ENCODE peak calls at places on chromosomes 3 and 15, in eight cellular contexts. One of them, this sample, is unnamed.

GRCh38 chr3:183808355-183808754 is 17.0 kb downstream of the MAP6D1 start:
- DNase-seq in IMR-90: no peak
- DNase-seq in Karpas-422: no peak
- DNase-seq in lower lobe of right lung: no peak
- DNase-seq in Peyer's patch: no peak
- DNase-seq in GM23338: no peak
- DNase-seq in spleen: no peak
- DNase-seq in trophoblast cell: no peak
- DNase-seq in this sample: no peak

GRCh38 chr3:196397941-196398340 is 34.3 kb downstream of the UBXN7 start:
- DNase-seq in IMR-90: no peak
- DNase-seq in Karpas-422: no peak
- DNase-seq in lower lobe of right lung: no peak
- DNase-seq in Peyer's patch: no peak
- DNase-seq in GM23338: no peak
- DNase-seq in spleen: no peak
- DNase-seq in trophoblast cell: peak; percentile 7
- DNase-seq in this sample: no peak

GRCh38 chr3:144343777-144344176 is 372.2 kb downstream of the DIPK2A start:
- DNase-seq in IMR-90: no peak
- DNase-seq in Karpas-422: no peak
- DNase-seq in lower lobe of right lung: no peak
- DNase-seq in Peyer's patch: no peak
- DNase-seq in GM23338: no peak
- DNase-seq in spleen: no peak
- DNase-seq in trophoblast cell: no peak
- DNase-seq in this sample: no peak

GRCh38 chr3:146110156-146110555 is 50.8 kb downstream of the PLOD2 start:
- DNase-seq in IMR-90: no peak
- DNase-seq in Karpas-422: no peak
- DNase-seq in lower lobe of right lung: no peak
- DNase-seq in Peyer's patch: no peak
- DNase-seq in GM23338: no peak
- DNase-seq in spleen: no peak
- DNase-seq in trophoblast cell: no peak
- DNase-seq in this sample: no peak

GRCh38 chr15:76776480-76776879 is 128.7 kb downstream of the SCAPER start:
- DNase-seq in IMR-90: no peak
- DNase-seq in Karpas-422: no peak
- DNase-seq in lower lobe of right lung: no peak
- DNase-seq in Peyer's patch: no peak
- DNase-seq in GM23338: no peak
- DNase-seq in spleen: no peak
- DNase-seq in trophoblast cell: no peak
- DNase-seq in this sample: no peak

GRCh38 chr15:99425666-99426301 is 140.0 kb upstream of the MEF2A start:
- DNase-seq in IMR-90: no peak
- DNase-seq in Karpas-422: no peak
- DNase-seq in lower lobe of right lung: no peak
- DNase-seq in Peyer's patch: no peak
- DNase-seq in GM23338: no peak
- DNase-seq in spleen: peak; percentile 59
- DNase-seq in trophoblast cell: no peak
- DNase-seq in this sample: no peak

GRCh38 chr15:74402873-74403589 is 30.7 kb downstream of the SEMA7A start:
- DNase-seq in IMR-90: no peak
- DNase-seq in Karpas-422: peak; percentile 92
- DNase-seq in lower lobe of right lung: peak; percentile 62
- DNase-seq in Peyer's patch: peak; percentile 94
- DNase-seq in GM23338: no peak
- DNase-seq in spleen: peak; percentile 96
- DNase-seq in trophoblast cell: no peak
- DNase-seq in this sample: peak; percentile 89

GRCh38 chr3:127073931-127074820 is 91.3 kb downstream of the PLXNA1 start:
- DNase-seq in IMR-90: no peak
- DNase-seq in Karpas-422: no peak
- DNase-seq in lower lobe of right lung: peak; percentile 26
- DNase-seq in Peyer's patch: no peak
- DNase-seq in GM23338: no peak
- DNase-seq in spleen: peak; percentile 64
- DNase-seq in trophoblast cell: peak; percentile 71
- DNase-seq in this sample: no peak

GRCh38 chr15:30044377-30044776 is 38.4 kb upstream of the GOLGA8J start:
- DNase-seq in IMR-90: no peak
- DNase-seq in Karpas-422: no peak
- DNase-seq in lower lobe of right lung: no peak
- DNase-seq in Peyer's patch: no peak
- DNase-seq in GM23338: no peak
- DNase-seq in spleen: no peak
- DNase-seq in trophoblast cell: no peak
- DNase-seq in this sample: no peak

GRCh38 chr3:8152826-8153418 is 348.7 kb upstream of the LMCD1 start:
- DNase-seq in IMR-90: no peak
- DNase-seq in Karpas-422: no peak
- DNase-seq in lower lobe of right lung: no peak
- DNase-seq in Peyer's patch: no peak
- DNase-seq in GM23338: peak; percentile 29
- DNase-seq in spleen: no peak
- DNase-seq in trophoblast cell: no peak
- DNase-seq in this sample: no peak

GRCh38 chr3:53842436-53843194 is 3.6 kb downstream of the CHDH start:
- DNase-seq in IMR-90: peak; percentile 23
- DNase-seq in Karpas-422: no peak
- DNase-seq in lower lobe of right lung: no peak
- DNase-seq in Peyer's patch: no peak
- DNase-seq in GM23338: peak; percentile 43
- DNase-seq in spleen: no peak
- DNase-seq in trophoblast cell: peak; percentile 54
- DNase-seq in this sample: no peak

GRCh38 chr3:43287514-43287913 is 1.2 kb downstream of the SNRK start:
- DNase-seq in IMR-90: peak; percentile 5
- DNase-seq in Karpas-422: no peak
- DNase-seq in lower lobe of right lung: no peak
- DNase-seq in Peyer's patch: no peak
- DNase-seq in GM23338: peak; percentile 14
- DNase-seq in spleen: no peak
- DNase-seq in trophoblast cell: peak; percentile 15
- DNase-seq in this sample: peak; percentile 10

GRCh38 chr15:59539799-59540198 is 71.8 kb upstream of the GCNT3 start:
- DNase-seq in IMR-90: no peak
- DNase-seq in Karpas-422: no peak
- DNase-seq in lower lobe of right lung: no peak
- DNase-seq in Peyer's patch: no peak
- DNase-seq in GM23338: no peak
- DNase-seq in spleen: no peak
- DNase-seq in trophoblast cell: no peak
- DNase-seq in this sample: no peak

GRCh38 chr15:75650908-75651809 is 3.4 kb downstream of the SNX33 start:
- DNase-seq in IMR-90: no peak
- DNase-seq in Karpas-422: no peak
- DNase-seq in lower lobe of right lung: no peak
- DNase-seq in Peyer's patch: no peak
- DNase-seq in GM23338: no peak
- DNase-seq in spleen: peak; percentile 82
- DNase-seq in trophoblast cell: no peak
- DNase-seq in this sample: no peak

GRCh38 chr15:40500584-40501330 is 30.0 kb downstream of the CHST14 start:
- DNase-seq in IMR-90: peak; percentile 66
- DNase-seq in Karpas-422: peak; percentile 31
- DNase-seq in lower lobe of right lung: no peak
- DNase-seq in Peyer's patch: no peak
- DNase-seq in GM23338: no peak
- DNase-seq in spleen: no peak
- DNase-seq in trophoblast cell: no peak
- DNase-seq in this sample: no peak

GRCh38 chr15:64503640-64504039 is 43.3 kb downstream of the ZNF609 start:
- DNase-seq in IMR-90: no peak
- DNase-seq in Karpas-422: no peak
- DNase-seq in lower lobe of right lung: no peak
- DNase-seq in Peyer's patch: no peak
- DNase-seq in GM23338: no peak
- DNase-seq in spleen: no peak
- DNase-seq in trophoblast cell: no peak
- DNase-seq in this sample: peak; percentile 14

GRCh38 chr3:33061782-33062181 is 35.2 kb downstream of the GLB1 start:
- DNase-seq in IMR-90: peak; percentile 83
- DNase-seq in Karpas-422: no peak
- DNase-seq in lower lobe of right lung: no peak
- DNase-seq in Peyer's patch: no peak
- DNase-seq in GM23338: no peak
- DNase-seq in spleen: no peak
- DNase-seq in trophoblast cell: no peak
- DNase-seq in this sample: peak; percentile 43

GRCh38 chr3:113461488-113461887 is 20.2 kb upstream of the CFAP44 start:
- DNase-seq in IMR-90: no peak
- DNase-seq in Karpas-422: no peak
- DNase-seq in lower lobe of right lung: no peak
- DNase-seq in Peyer's patch: no peak
- DNase-seq in GM23338: no peak
- DNase-seq in spleen: no peak
- DNase-seq in trophoblast cell: no peak
- DNase-seq in this sample: no peak

GRCh38 chr15:82072926-82073537 is 27.2 kb upstream of the MEX3B start:
- DNase-seq in IMR-90: no peak
- DNase-seq in Karpas-422: no peak
- DNase-seq in lower lobe of right lung: no peak
- DNase-seq in Peyer's patch: no peak
- DNase-seq in GM23338: no peak
- DNase-seq in spleen: no peak
- DNase-seq in trophoblast cell: no peak
- DNase-seq in this sample: no peak

DNA sequence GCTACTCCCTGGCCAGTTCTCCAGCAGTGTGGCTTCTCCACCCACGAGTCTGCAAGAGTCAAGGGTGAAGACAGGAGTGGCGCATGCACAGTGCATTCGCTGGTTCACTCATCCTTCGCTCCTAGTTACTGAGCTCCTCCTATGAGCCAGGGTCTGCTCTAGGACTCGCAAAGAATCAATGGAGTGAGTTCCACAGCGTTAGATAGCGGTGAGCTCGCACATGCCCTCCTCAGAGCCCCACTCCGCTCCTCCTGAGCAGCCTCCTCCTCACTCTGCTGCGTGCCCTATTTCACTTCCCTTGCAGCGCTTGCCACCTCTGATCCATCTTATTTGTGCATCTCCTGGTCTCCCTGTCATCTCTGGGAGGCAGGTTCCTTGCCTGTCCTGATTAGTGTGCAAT is 63.0 kb downstream of the NUP210 start:
- DNase-seq in IMR-90: no peak
- DNase-seq in Karpas-422: no peak
- DNase-seq in lower lobe of right lung: no peak
- DNase-seq in Peyer's patch: no peak
- DNase-seq in GM23338: no peak
- DNase-seq in spleen: no peak
- DNase-seq in trophoblast cell: no peak
- DNase-seq in this sample: no peak
- H3K4me1 ChIP-seq in IMR-90: peaks cover 6% of the 10 kb centered on the region
- H3K4me1 ChIP-seq in Karpas-422: peaks cover 37% of the 10 kb centered on the region
- H3K4me1 ChIP-seq in lower lobe of right lung: no peaks in the 10 kb centered on the region
- H3K4me1 ChIP-seq in Peyer's patch: no peaks in the 10 kb centered on the region
- H3K4me1 ChIP-seq in GM23338: no peaks in the 10 kb centered on the region
- H3K4me1 ChIP-seq in spleen: no peaks in the 10 kb centered on the region
- H3K4me1 ChIP-seq in trophoblast cell: no peaks in the 10 kb centered on the region
- H3K4me1 ChIP-seq in this sample: peaks cover 12% of the 10 kb centered on the region

DNA sequence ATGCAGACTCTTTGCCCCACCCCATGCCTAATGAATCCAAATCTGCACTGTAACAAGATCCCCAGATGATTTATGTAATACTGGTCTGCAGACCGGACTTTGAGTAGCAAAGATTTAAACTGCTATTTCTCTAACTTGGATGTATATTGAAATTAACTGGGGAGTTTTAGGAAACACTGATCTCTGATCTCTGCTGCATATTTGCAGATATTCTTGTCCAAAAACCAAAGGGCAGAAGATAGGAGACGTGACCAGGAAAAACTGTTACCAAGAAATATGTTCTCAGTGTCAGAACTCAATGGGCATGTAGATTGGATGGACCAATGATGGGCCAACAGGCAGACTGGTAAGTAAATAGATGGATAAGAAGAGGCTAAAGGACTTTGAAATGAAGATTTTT is 64.6 kb upstream of the TP63 start:
- DNase-seq in IMR-90: no peak
- DNase-seq in Karpas-422: no peak
- DNase-seq in lower lobe of right lung: no peak
- DNase-seq in Peyer's patch: no peak
- DNase-seq in GM23338: no peak
- DNase-seq in spleen: no peak
- DNase-seq in trophoblast cell: no peak
- DNase-seq in this sample: no peak
- H3K4me1 ChIP-seq in IMR-90: peaks cover 2% of the 10 kb centered on the region
- H3K4me1 ChIP-seq in Karpas-422: no peaks in the 10 kb centered on the region
- H3K4me1 ChIP-seq in lower lobe of right lung: no peaks in the 10 kb centered on the region
- H3K4me1 ChIP-seq in Peyer's patch: no peaks in the 10 kb centered on the region
- H3K4me1 ChIP-seq in GM23338: no peaks in the 10 kb centered on the region
- H3K4me1 ChIP-seq in spleen: no peaks in the 10 kb centered on the region
- H3K4me1 ChIP-seq in trophoblast cell: no peaks in the 10 kb centered on the region
- H3K4me1 ChIP-seq in this sample: no peaks in the 10 kb centered on the region

GRCh38 chr3:123371426-123371825 is 77.5 kb downstream of the ADCY5 start:
- DNase-seq in IMR-90: no peak
- DNase-seq in Karpas-422: no peak
- DNase-seq in lower lobe of right lung: no peak
- DNase-seq in Peyer's patch: no peak
- DNase-seq in GM23338: no peak
- DNase-seq in spleen: peak; percentile 69
- DNase-seq in trophoblast cell: no peak
- DNase-seq in this sample: no peak

GRCh38 chr3:123373535-123373987 is 75.3 kb downstream of the ADCY5 start:
- DNase-seq in IMR-90: no peak
- DNase-seq in Karpas-422: no peak
- DNase-seq in lower lobe of right lung: no peak
- DNase-seq in Peyer's patch: no peak
- DNase-seq in GM23338: no peak
- DNase-seq in spleen: peak; percentile 64
- DNase-seq in trophoblast cell: no peak
- DNase-seq in this sample: no peak

GRCh38 chr3:123374016-123374415 is 74.9 kb downstream of the ADCY5 start:
- DNase-seq in IMR-90: no peak
- DNase-seq in Karpas-422: no peak
- DNase-seq in lower lobe of right lung: no peak
- DNase-seq in Peyer's patch: no peak
- DNase-seq in GM23338: no peak
- DNase-seq in spleen: peak; percentile 14
- DNase-seq in trophoblast cell: no peak
- DNase-seq in this sample: no peak

GRCh38 chr3:123371859-123372767 is 76.8 kb downstream of the ADCY5 start:
- DNase-seq in IMR-90: no peak
- DNase-seq in Karpas-422: no peak
- DNase-seq in lower lobe of right lung: no peak
- DNase-seq in Peyer's patch: no peak
- DNase-seq in GM23338: no peak
- DNase-seq in spleen: peak; percentile 20
- DNase-seq in trophoblast cell: no peak
- DNase-seq in this sample: no peak

GRCh38 chr3:123372789-123373534 is 75.9 kb downstream of the ADCY5 start:
- DNase-seq in IMR-90: no peak
- DNase-seq in Karpas-422: no peak
- DNase-seq in lower lobe of right lung: no peak
- DNase-seq in Peyer's patch: no peak
- DNase-seq in GM23338: no peak
- DNase-seq in spleen: peak; percentile 28
- DNase-seq in trophoblast cell: no peak
- DNase-seq in this sample: no peak
- H3K4me1 ChIP-seq in IMR-90: no peaks in the 10 kb centered on the region
- H3K4me1 ChIP-seq in Karpas-422: no peaks in the 10 kb centered on the region
- H3K4me1 ChIP-seq in lower lobe of right lung: peaks cover 11% of the 10 kb centered on the region
- H3K4me1 ChIP-seq in Peyer's patch: peaks cover 16% of the 10 kb centered on the region
- H3K4me1 ChIP-seq in GM23338: no peaks in the 10 kb centered on the region
- H3K4me1 ChIP-seq in spleen: no peaks in the 10 kb centered on the region
- H3K4me1 ChIP-seq in trophoblast cell: peaks cover 8% of the 10 kb centered on the region
- H3K4me1 ChIP-seq in this sample: no peaks in the 10 kb centered on the region

GRCh38 chr3:152360303-152360702 is 91.6 kb downstream of the MBNL1 start:
- DNase-seq in IMR-90: no peak
- DNase-seq in Karpas-422: no peak
- DNase-seq in lower lobe of right lung: no peak
- DNase-seq in Peyer's patch: no peak
- DNase-seq in GM23338: no peak
- DNase-seq in spleen: no peak
- DNase-seq in trophoblast cell: no peak
- DNase-seq in this sample: no peak
- H3K4me1 ChIP-seq in IMR-90: peaks cover 11% of the 10 kb centered on the region
- H3K4me1 ChIP-seq in Karpas-422: peaks cover 11% of the 10 kb centered on the region
- H3K4me1 ChIP-seq in lower lobe of right lung: peaks cover 34% of the 10 kb centered on the region
- H3K4me1 ChIP-seq in Peyer's patch: peaks cover 28% of the 10 kb centered on the region
- H3K4me1 ChIP-seq in GM23338: peaks cover 13% of the 10 kb centered on the region
- H3K4me1 ChIP-seq in spleen: peaks cover 43% of the 10 kb centered on the region
- H3K4me1 ChIP-seq in trophoblast cell: no peaks in the 10 kb centered on the region
- H3K4me1 ChIP-seq in this sample: no peaks in the 10 kb centered on the region